ENCODE peak calls at places on chromosome 10, in six cellular contexts. V is pons; Z is WTC11; M is activated CD4-positive, alpha-beta T cell treated with anti-CD3 and anti-CD28 coated beads, Interleukin-2, amount 50 U/mL, for 24 hours; E is HFF-Myc; R is germinal center. K is an unnamed sample.

GRCh38 chr10:110613341-110613995 is 30.7 kb upstream of the RBM20 start:
- DNase-seq in V (no peak), Z (no peak), M (peak; percentile 47), E (no peak), R (no peak), K (no peak)

GRCh38 chr10:112307631-112308502 is 24.7 kb downstream of the TECTB start:
- DNase-seq in V (peak; percentile 17), Z (peak; percentile 79), M (no peak), E (no peak), R (peak; percentile 70), K (no peak)

GRCh38 chr10:87671416-87671815 is 11.7 kb downstream of the PAPSS2 start:
- DNase-seq in V (no peak), Z (no peak), M (no peak), E (no peak), R (no peak), K (no peak)

GRCh38 chr10:1190791-1191490 is 134.8 kb downstream of the WDR37 start:
- DNase-seq in V (no peak), Z (no peak), M (no peak), E (no peak), R (no peak), K (no peak)

GRCh38 chr10:17235136-17235535 is 7.1 kb downstream of the VIM start:
- DNase-seq in V (no peak), Z (peak; percentile 14), M (no peak), E (no peak), R (no peak), K (no peak)

GRCh38 chr10:15540729-15541128 is 169.6 kb upstream of the FAM171A1 start:
- DNase-seq in V (no peak), Z (peak; percentile 19), M (no peak), E (no peak), R (no peak), K (no peak)

GRCh38 chr10:93123766-93124165 is 50.1 kb downstream of the CYP26A1 start:
- DNase-seq in V (no peak), Z (no peak), M (no peak), E (no peak), R (peak; percentile 11), K (no peak)

GRCh38 chr10:84237199-84238051 is 3.9 kb downstream of the LRIT1 start:
- DNase-seq in V (no peak), Z (peak; percentile 84), M (no peak), E (no peak), R (no peak), K (no peak)

GRCh38 chr10:114825513-114826253 is 4.1 kb downstream of the FHIP2A start:
- DNase-seq in V (no peak), Z (no peak), M (no peak), E (peak; percentile 59), R (no peak), K (peak; percentile 95)

GRCh38 chr10:73862011-73862410 is 12.3 kb downstream of the CAMK2G start:
- DNase-seq in V (no peak), Z (no peak), M (no peak), E (no peak), R (no peak), K (no peak)

GRCh38 chr10:118692911-118693310 is 61.9 kb downstream of the CACUL1 start:
- DNase-seq in V (peak; percentile 27), Z (no peak), M (no peak), E (peak; percentile 48), R (no peak), K (peak; percentile 65)

GRCh38 chr10:70649526-70649925 is 22.8 kb upstream of the ADAMTS14 start:
- DNase-seq in V (no peak), Z (no peak), M (no peak), E (no peak), R (no peak), K (peak; percentile 45)

GRCh38 chr10:69733791-69734261 is 67.9 kb upstream of the COL13A1 start:
- DNase-seq in V (no peak), Z (no peak), M (no peak), E (no peak), R (no peak), K (no peak)

GRCh38 chr10:19651549-19651948 is 164.7 kb upstream of the PLXDC2 start:
- DNase-seq in V (no peak), Z (no peak), M (no peak), E (peak; percentile 25), R (no peak), K (no peak)

GRCh38 chr10:46304671-46305429 is 18.1 kb downstream of the ANTXRL start:
- DNase-seq in V (no peak), Z (no peak), M (no peak), E (no peak), R (no peak), K (no peak)

GRCh38 chr10:100364735-100365391 is 17.8 kb downstream of the SCD start:
- DNase-seq in V (peak; percentile 75), Z (no peak), M (no peak), E (peak; percentile 89), R (no peak), K (no peak)

GRCh38 chr10:128098631-128099030 is 27.6 kb downstream of the MKI67 start:
- DNase-seq in V (no peak), Z (no peak), M (no peak), E (no peak), R (no peak), K (no peak)

GRCh38 chr10:22258471-22258870 is 40.7 kb upstream of the EBLN1 start:
- DNase-seq in V (peak; percentile 76), Z (no peak), M (no peak), E (no peak), R (no peak), K (no peak)

GRCh38 chr10:101878869-101879268 is 35.3 kb upstream of the KCNIP2 start:
- DNase-seq in V (no peak), Z (no peak), M (no peak), E (no peak), R (no peak), K (no peak)

GRCh38 chr10:126011995-126012394 is 115.6 kb downstream of the FANK1 start:
- DNase-seq in V (no peak), Z (no peak), M (no peak), E (no peak), R (no peak), K (no peak)

GRCh38 chr10:115774721-115775120 is 498.3 kb downstream of the GFRA1 start:
- DNase-seq in V (no peak), Z (no peak), M (no peak), E (no peak), R (no peak), K (no peak)

GRCh38 chr10:58319599-58319998 is 15.2 kb upstream of the UBE2D1 start:
- DNase-seq in V (peak; percentile 65), Z (no peak), M (no peak), E (no peak), R (no peak), K (no peak)

GRCh38 chr10:50216894-50217293 is 34.4 kb downstream of the ASAH2 start:
- DNase-seq in V (peak; percentile 10), Z (no peak), M (no peak), E (no peak), R (no peak), K (no peak)

GRCh38 chr10:44024351-44025116 is 360.4 kb downstream of the CXCL12 start:
- DNase-seq in V (no peak), Z (no peak), M (no peak), E (no peak), R (no peak), K (no peak)

GRCh38 chr10:13844651-13845050 is 257.9 kb downstream of the PRPF18 start:
- DNase-seq in V (no peak), Z (no peak), M (no peak), E (no peak), R (no peak), K (no peak)

GRCh38 chr10:77318739-77319138 is 318.9 kb downstream of the KCNMA1 start:
- DNase-seq in V (peak; percentile 32), Z (no peak), M (no peak), E (no peak), R (no peak), K (no peak)

K was measured in amniotic stem cell.